ENCODE peak calls at places on chromosomes 7 and 10, in nine cellular contexts. E, X, S, W, B, G, C, K and J are unnamed samples.

GRCh38 chr10:95305606-95306385 is 15.0 kb upstream of the PDLIM1 start:
- DNase-seq in K (no peak), E (no peak), W (no peak), C (no peak), B (no peak), X (no peak), S (no peak), G (no peak), J (no peak)

GRCh38 chr7:102912742-102913141 is at the start of gene LRRC17:
- DNase-seq in B (no peak), C (peak), X (no peak), G (no peak), K (peak), W (no peak), E (no peak), S (no peak), J (peak)

GRCh38 chr10:69800109-69800508 is 1.6 kb upstream of the COL13A1 start:
- DNase-seq in E (peak), X (peak), G (no peak), W (no peak), S (peak), K (no peak), C (peak), B (no peak), J (peak)

GRCh38 chr7:132249591-132249971 is 326.7 kb downstream of the PLXNA4 start:
- DNase-seq in C (no peak), X (peak), E (no peak), S (peak), G (no peak), W (peak), B (no peak), K (peak), J (peak)

GRCh38 chr10:111297351-111297848 is 220.6 kb downstream of the ADRA2A start:
- DNase-seq in K (no peak), C (no peak), S (no peak), X (no peak), G (no peak), B (no peak), E (no peak), W (no peak), J (no peak)

GRCh38 chr7:82266081-82266480 is 177.5 kb downstream of the CACNA2D1 start:
- DNase-seq in X (no peak), B (no peak), E (no peak), C (no peak), W (no peak), G (no peak), K (no peak), S (no peak), J (no peak)

GRCh38 chr7:70432567-70433001 is 699.4 kb upstream of the GALNT17 start:
- DNase-seq in X (no peak), S (no peak), G (no peak), E (no peak), K (peak), B (no peak), W (no peak), C (no peak), J (peak)

GRCh38 chr10:127228195-127228785 is 31.9 kb upstream of the INSYN2A start:
- DNase-seq in E (no peak), C (no peak), K (no peak), X (no peak), S (no peak), G (no peak), W (no peak), B (no peak), J (no peak)

GRCh38 chr7:137778511-137778910 is 68.3 kb downstream of the DGKI start:
- DNase-seq in G (no peak), K (no peak), X (no peak), B (no peak), C (no peak), S (no peak), W (no peak), E (no peak), J (no peak)

GRCh38 chr10:114571316-114571999 is 86.6 kb downstream of the ABLIM1 start:
- DNase-seq in G (no peak), B (no peak), W (no peak), S (no peak), X (no peak), C (no peak), E (peak), K (no peak), J (no peak)

GRCh38 chr7:155363852-155364600 is 66.3 kb downstream of the INSIG1 start:
- DNase-seq in W (no peak), S (no peak), X (no peak), G (no peak), E (no peak), C (no peak), K (no peak), B (no peak), J (no peak)

GRCh38 chr7:76315372-76315771 is 12.9 kb downstream of the HSPB1 start:
- DNase-seq in E (no peak), C (no peak), K (no peak), X (no peak), S (no peak), G (no peak), B (no peak), W (no peak), J (no peak)

GRCh38 chr10:28569506-28570159 is 36.7 kb downstream of the WAC start:
- DNase-seq in G (no peak), E (no peak), K (no peak), B (no peak), C (no peak), X (no peak), S (peak), W (no peak), J (no peak)

GRCh38 chr10:3935141-3935540 is 150.1 kb upstream of the KLF6 start:
- DNase-seq in S (peak), K (no peak), C (peak), G (no peak), W (peak), X (peak), E (no peak), B (no peak), J (no peak)

GRCh38 chr7:94088560-94088959 is 84.4 kb upstream of the BET1 start:
- DNase-seq in S (no peak), W (no peak), B (no peak), X (no peak), C (no peak), G (no peak), E (no peak), K (no peak), J (no peak)

GRCh38 chr7:87217983-87218653 is 1.4 kb downstream of the TMEM243 start:
- DNase-seq in W (no peak), S (no peak), E (peak), B (no peak), C (no peak), X (no peak), K (no peak), G (no peak), J (no peak)

GRCh38 chr7:66150471-66150870 is 35.8 kb downstream of the CRCP start:
- DNase-seq in K (no peak), W (peak), B (no peak), X (no peak), E (no peak), S (no peak), C (no peak), G (no peak), J (no peak)

GRCh38 chr7:91193141-91193540 is 71.1 kb upstream of the FZD1 start:
- DNase-seq in B (no peak), G (no peak), S (no peak), E (no peak), C (no peak), W (no peak), K (no peak), X (no peak), J (no peak)

GRCh38 chr7:143259765-143260164 is 3.5 kb upstream of the GSTK1 start:
- DNase-seq in E (no peak), S (peak), K (no peak), W (no peak), C (no peak), G (no peak), B (no peak), X (no peak), J (no peak)

GRCh38 chr7:5296627-5297226 is 14.0 kb downstream of the SLC29A4 start:
- DNase-seq in X (peak), C (no peak), E (no peak), W (no peak), S (no peak), B (peak), G (peak), K (no peak), J (no peak)

GRCh38 chr10:74963549-74963948 is 137.1 kb downstream of the KAT6B start:
- DNase-seq in W (no peak), X (peak), S (no peak), B (no peak), G (no peak), C (no peak), K (no peak), E (no peak), J (no peak)

GRCh38 chr10:119263966-119264621 is 56.7 kb downstream of the GRK5 start:
- DNase-seq in S (no peak), W (no peak), G (no peak), X (no peak), C (no peak), K (peak), B (no peak), E (no peak), J (peak)